ENCODE peak calls at places on chromosomes 1 and 21, in five cellular contexts. K is NCI-H2029 treated with DMSO at 0.1 percent for 48 hours; T is stimulated activated CD4-positive, alpha-beta T cell treated with anti-CD3 and anti-CD28 coated beads, Interleukin-2, amount 100 ng/mL, for 48 hours; H is AG08396; Q is activated T-cell treated with anti-CD3 and anti-CD28 coated beads, Interleukin-2, amount 50 U/mL, for 1 hour. F is an unnamed sample.

GRCh38 chr1:68449901-68450300 is at the start of gene RPE65:
- DNase-seq in K (no peak), T (no peak), H (no peak), Q (no peak), F (no peak)

GRCh38 chr1:19802269-19802668 is 2.6 kb upstream of the TMCO4 start:
- DNase-seq in K (no peak), T (no peak), H (no peak), Q (no peak), F (no peak)

GRCh38 chr1:30397576-30397975 is 325.8 kb downstream of the MATN1 start:
- DNase-seq in K (no peak), T (no peak), H (no peak), Q (no peak), F (no peak)

GRCh38 chr1:65724151-65724550 is 68.5 kb upstream of the PDE4B start:
- DNase-seq in K (no peak), T (no peak), H (no peak), Q (no peak), F (no peak)

GRCh38 chr1:246104927-246105326 is 402.2 kb downstream of the SMYD3 start:
- DNase-seq in K (no peak), T (no peak), H (no peak), Q (no peak), F (no peak)

GRCh38 chr1:186082235-186082937 is 292.7 kb downstream of the TPR start:
- DNase-seq in K (peak), T (peak), H (peak), Q (no peak), F (peak)

GRCh38 chr1:203026666-203027663 is 674 bp downstream of the PPFIA4 start:
- DNase-seq in K (no peak), T (no peak), H (no peak), Q (no peak), F (peak)

GRCh38 chr1:157288511-157288910 is 150.3 kb upstream of the ETV3 start:
- DNase-seq in K (no peak), T (no peak), H (no peak), Q (no peak), F (no peak)

GRCh38 chr21:39281207-39281606 is 32.2 kb downstream of the BRWD1 start:
- DNase-seq in K (no peak), T (no peak), H (no peak), Q (no peak), F (no peak)

GRCh38 chr1:244224487-244225430 is 173.7 kb downstream of the ZBTB18 start:
- DNase-seq in K (no peak), T (no peak), H (no peak), Q (no peak), F (no peak)

GRCh38 chr1:230011333-230012092 is 55.5 kb upstream of the GALNT2 start:
- DNase-seq in K (no peak), T (no peak), H (no peak), Q (no peak), F (no peak)

GRCh38 chr1:91885716-91886506 is at the start of gene TGFBR3:
- DNase-seq in K (peak), T (peak), H (peak), Q (peak), F (peak)

GRCh38 chr1:202046227-202046626 is 35.8 kb downstream of the ELF3 start:
- DNase-seq in K (peak), T (no peak), H (no peak), Q (no peak), F (peak)

GRCh38 chr21:41952568-41953248 is 1.1 kb downstream of the C2CD2 start:
- DNase-seq in K (no peak), T (no peak), H (peak), Q (no peak), F (peak)

GRCh38 chr21:45323487-45324380 is 36.0 kb upstream of the POFUT2 start:
- DNase-seq in K (no peak), T (no peak), H (no peak), Q (no peak), F (peak)

GRCh38 chr1:201945863-201946223 is 505 bp downstream of the LMOD1 start:
- DNase-seq in K (no peak), T (no peak), H (no peak), Q (no peak), F (no peak)

GRCh38 chr1:62529227-62529626 is 68.1 kb upstream of the ANGPTL3 start:
- DNase-seq in K (no peak), T (no peak), H (no peak), Q (no peak), F (no peak)

GRCh38 chr1:152110365-152110859 is 4.8 kb downstream of the TCHH start:
- DNase-seq in K (peak), T (no peak), H (peak), Q (peak), F (peak)

GRCh38 chr1:117607471-117607870 is 1.6 kb downstream of the TENT5C start:
- DNase-seq in K (no peak), T (no peak), H (no peak), Q (peak), F (no peak)

GRCh38 chr1:4851666-4852065 is 197.3 kb downstream of the AJAP1 start:
- DNase-seq in K (no peak), T (no peak), H (no peak), Q (no peak), F (no peak)

GRCh38 chr1:177567393-177567792 is 396.6 kb downstream of the BRINP2 start:
- DNase-seq in K (no peak), T (no peak), H (no peak), Q (no peak), F (peak)

GRCh38 chr1:199132006-199132405 is 493.2 kb downstream of the PTPRC start:
- DNase-seq in K (no peak), T (no peak), H (no peak), Q (no peak), F (no peak)

GRCh38 chr1:55412060-55412459 is 196.9 kb upstream of the USP24 start:
- DNase-seq in K (no peak), T (no peak), H (no peak), Q (no peak), F (no peak)

GRCh38 chr1:7384121-7384520 is 387.0 kb upstream of the VAMP3 start:
- DNase-seq in K (no peak), T (no peak), H (no peak), Q (no peak), F (no peak)

GRCh38 chr1:243438815-243439214 is 183.0 kb downstream of the SDCCAG8 start:
- DNase-seq in K (no peak), T (no peak), H (no peak), Q (no peak), F (no peak)

GRCh38 chr1:228848406-228848805 is 113.1 kb downstream of the RHOU start:
- DNase-seq in K (no peak), T (no peak), H (no peak), Q (no peak), F (no peak)

GRCh38 chr1:245765241-245766000 is 610.6 kb downstream of the KIF26B start:
- DNase-seq in K (no peak), T (no peak), H (peak), Q (no peak), F (no peak)

GRCh38 chr1:61875198-61875597 is 132.9 kb downstream of the PATJ start:
- DNase-seq in K (no peak), T (no peak), H (no peak), Q (no peak), F (no peak)

GRCh38 chr1:32647308-32648134 is 2.8 kb downstream of the ZBTB8OS start:
- DNase-seq in K (no peak), T (no peak), H (no peak), Q (no peak), F (no peak)

GRCh38 chr1:208433086-208433485 is 188.9 kb upstream of the PLXNA2 start:
- DNase-seq in K (no peak), T (no peak), H (no peak), Q (no peak), F (no peak)

GRCh38 chr1:154663656-154664055 is 55.7 kb upstream of the ADAR start:
- DNase-seq in K (no peak), T (no peak), H (no peak), Q (no peak), F (no peak)

GRCh38 chr1:180365039-180365438 is 135.0 kb downstream of the LHX4 start:
- DNase-seq in K (no peak), T (no peak), H (no peak), Q (no peak), F (peak)